ENCODE peak calls at places on chromosomes 13 and 19, in five cellular contexts. N is activated T-helper 9 cell treated with anti-CD3 and anti-CD28 coated beads, Interleukin-2, amount 50 U/mL, for 16 hours; R is Caki2; I is heart left ventricle; U is Calu3. F is an unnamed sample.

GRCh38 chr19:45179063-45179847 is 671 bp downstream of the BLOC1S3 start:
- DNase-seq in R (no peak), I (peak; percentile 76), U (peak; percentile 66), N (peak; percentile 26), F (no peak)

GRCh38 chr19:48196933-48197665 is 26.6 kb downstream of the ZSWIM9 start:
- DNase-seq in U (no peak), I (no peak), N (no peak), R (no peak), F (no peak)

GRCh38 chr13:62294210-62294609 is 878.6 kb upstream of the PCDH20 start:
- DNase-seq in U (no peak), N (no peak), R (no peak), I (no peak), F (peak; percentile 16)

GRCh38 chr13:79549355-79550106 is 68.6 kb downstream of the NDFIP2 start:
- DNase-seq in U (no peak), N (no peak), I (no peak), R (no peak), F (no peak)

GRCh38 chr13:38954291-38954690 is 36.3 kb downstream of the STOML3 start:
- DNase-seq in N (no peak), R (no peak), I (no peak), U (no peak), F (no peak)

GRCh38 chr13:102863590-102863989 is 17.8 kb downstream of the ERCC5 start:
- DNase-seq in U (no peak), I (no peak), N (no peak), R (no peak), F (no peak)

GRCh38 chr13:91347996-91348905 is 764 bp downstream of the MIR17HG start:
- DNase-seq in U (no peak), N (peak; percentile 69), I (peak; percentile 71), R (no peak), F (no peak)

GRCh38 chr13:30334663-30335386 is 27.5 kb upstream of the KATNAL1 start:
- DNase-seq in N (no peak), R (no peak), I (no peak), U (peak; percentile 55), F (no peak)

GRCh38 chr19:15378529-15379082 is 981 bp downstream of the AKAP8 start:
- DNase-seq in I (peak; percentile 63), R (peak; percentile 62), U (peak; percentile 20), N (peak; percentile 34), F (peak; percentile 47)

GRCh38 chr19:39380521-39381502 is 10.1 kb downstream of the PAF1 start:
- DNase-seq in U (no peak), I (no peak), R (no peak), N (no peak), F (no peak)

GRCh38 chr13:48431987-48432615 is 19.2 kb upstream of the LPAR6 start:
- DNase-seq in N (no peak), R (no peak), I (no peak), U (no peak), F (no peak)

GRCh38 chr19:29685326-29685725 is 20.1 kb downstream of the PLEKHF1 start:
- DNase-seq in I (no peak), R (no peak), U (no peak), N (no peak), F (no peak)

GRCh38 chr13:94617389-94618000 is 15.8 kb downstream of the GPR180 start:
- DNase-seq in U (peak; percentile 6), I (no peak), R (peak; percentile 8), N (no peak), F (no peak)

GRCh38 chr13:21310220-21310619 is 133.8 kb downstream of the MRPL57 start:
- DNase-seq in N (no peak), I (no peak), R (peak; percentile 66), U (no peak), F (no peak)

GRCh38 chr19:47762615-47763308 is 15.7 kb upstream of the SELENOW start:
- DNase-seq in I (no peak), U (no peak), N (no peak), R (no peak), F (no peak)

GRCh38 chr19:3821156-3821555 is 35.0 kb upstream of the MATK start:
- DNase-seq in N (no peak), R (no peak), U (no peak), I (no peak), F (no peak)

GRCh38 chr13:24264976-24265375 is 44.4 kb upstream of the C1QTNF9 start:
- DNase-seq in I (peak; percentile 68), R (no peak), N (peak; percentile 67), U (no peak), F (no peak)

GRCh38 chr19:3585301-3586123 is at the start of gene GIPC3:
- DNase-seq in I (no peak), U (no peak), R (no peak), N (no peak), F (no peak)

GRCh38 chr19:33273881-33274662 is 28.3 kb downstream of the CEBPA start:
- DNase-seq in U (peak; percentile 70), R (peak; percentile 47), N (peak; percentile 16), I (no peak), F (peak; percentile 94)

GRCh38 chr19:50893047-50893737 is 18.0 kb downstream of the KLK4 start:
- DNase-seq in I (no peak), N (no peak), R (no peak), U (no peak), F (no peak)

GRCh38 chr19:40687525-40688016 is 2.9 kb downstream of the NUMBL start:
- DNase-seq in N (no peak), R (peak; percentile 41), U (no peak), I (peak; percentile 86), F (peak; percentile 75)

GRCh38 chr13:30864352-30865130 is 41.5 kb upstream of the MEDAG start:
- DNase-seq in N (no peak), U (no peak), R (peak; percentile 45), I (no peak), F (peak; percentile 96)

GRCh38 chr13:48686810-48687209 is 33.1 kb downstream of the CYSLTR2 start:
- DNase-seq in U (no peak), I (no peak), R (no peak), N (no peak), F (no peak)

GRCh38 chr13:99468971-99469545 is 32.2 kb upstream of the TM9SF2 start:
- DNase-seq in R (no peak), N (no peak), I (no peak), U (no peak), F (no peak)

GRCh38 chr13:110868631-110869165 is 46.2 kb downstream of the ANKRD10 start:
- DNase-seq in R (no peak), N (no peak), U (no peak), I (no peak), F (no peak)

GRCh38 chr19:21603431-21604153 is 98.2 kb downstream of the ZNF429 start:
- DNase-seq in I (no peak), N (no peak), R (no peak), U (no peak), F (no peak)

GRCh38 chr19:35143818-35144217 is 763 bp downstream of the FXYD7 start:
- DNase-seq in U (no peak), I (no peak), R (no peak), N (no peak), F (no peak)

GRCh38 chr19:37329686-37330085 is 41.2 kb upstream of the ZNF527 start:
- DNase-seq in U (no peak), I (no peak), N (no peak), R (no peak), F (no peak)

GRCh38 chr13:98557934-98558630 is 18.8 kb downstream of the STK24 start:
- DNase-seq in I (no peak), R (no peak), N (no peak), U (no peak), F (peak; percentile 43)

GRCh38 chr19:32930567-32930966 is 41.2 kb downstream of the CEP89 start:
- DNase-seq in U (no peak), N (no peak), R (no peak), I (no peak), F (no peak)

GRCh38 chr19:33641261-33641660 is 19.5 kb downstream of the CHST8 start:
- DNase-seq in R (no peak), N (no peak), U (no peak), I (no peak), F (no peak)

GRCh38 chr13:101397742-101398141 is 18.6 kb downstream of the NALCN start:
- DNase-seq in R (no peak), I (no peak), U (no peak), N (no peak), F (peak; percentile 77)

GRCh38 chr19:49533551-49534488 is 6.0 kb downstream of the RCN3 start:
- DNase-seq in U (peak; percentile 83), R (no peak), I (peak; percentile 87), N (peak; percentile 79), F (peak; percentile 44)

GRCh38 chr13:44368062-44368591 is 5.5 kb upstream of the SERP2 start:
- DNase-seq in N (no peak), U (no peak), R (no peak), I (no peak), F (no peak)

GRCh38 chr19:32661318-32661717 is 13.7 kb downstream of the ANKRD27 start:
- DNase-seq in N (no peak), I (no peak), R (no peak), U (no peak), F (no peak)

GRCh38 chr19:3968556-3969434 is 2.1 kb downstream of the DAPK3 start:
- DNase-seq in U (peak; percentile 88), R (peak; percentile 91), I (peak; percentile 84), N (no peak), F (peak; percentile 99)

GRCh38 chr13:98123176-98123575 is 19.7 kb upstream of the FARP1 start:
- DNase-seq in R (no peak), N (no peak), I (no peak), U (no peak), F (no peak)

GRCh38 chr13:43584711-43585110 is 202.1 kb downstream of the ENOX1 start:
- DNase-seq in R (no peak), I (no peak), N (no peak), U (no peak), F (no peak)

GRCh38 chr19:46728693-46729339 is 11.9 kb upstream of the PRKD2 start:
- DNase-seq in R (no peak), U (peak; percentile 87), N (peak; percentile 73), I (peak; percentile 89), F (peak; percentile 43)

GRCh38 chr13:110109910-110110309 is 197.0 kb downstream of the COL4A1 start:
- DNase-seq in R (peak; percentile 74), I (peak; percentile 89), N (no peak), U (no peak), F (peak; percentile 90)